ENCODE peak calls at places on chromosomes 2 and 18, in six cellular contexts. U is CD8-positive, alpha-beta memory T cell; C is psoas muscle; N is mucosa of descending colon; S is astrocyte of the cerebellum; E is astrocyte of the spinal cord. F is an unnamed sample.

GRCh38 chr2:172655091-172655837 is 80.4 kb upstream of the RAPGEF4 start:
- DNase-seq in U (no peak), C (no peak), N (no peak), S (peak; percentile 86), E (peak; percentile 91), F (peak; percentile 81)

GRCh38 chr2:170525566-170525900 is 189.6 kb upstream of the SP5 start:
- DNase-seq in U (no peak), C (peak; percentile 87), N (no peak), S (peak; percentile 96), E (peak; percentile 98), F (peak; percentile 96)

GRCh38 chr18:69490813-69491212 is 90.1 kb downstream of the DOK6 start:
- DNase-seq in U (no peak), C (no peak), N (no peak), S (peak; percentile 13), E (peak; percentile 49), F (peak; percentile 19)

GRCh38 chr2:190444954-190445353 is 36.8 kb downstream of the MFSD6 start:
- DNase-seq in U (no peak), C (no peak), N (no peak), S (no peak), E (no peak), F (no peak)

GRCh38 chr2:47512581-47513083 is 109.7 kb downstream of the MSH2 start:
- DNase-seq in U (no peak), C (no peak), N (no peak), S (no peak), E (no peak), F (no peak)

GRCh38 chr2:101124684-101125366 is 26.4 kb downstream of the TBC1D8 start:
- DNase-seq in U (no peak), C (peak; percentile 93), N (peak; percentile 64), S (no peak), E (peak; percentile 66), F (peak; percentile 73)

GRCh38 chr2:46002507-46002883 is 294.7 kb upstream of the EPAS1 start:
- DNase-seq in U (no peak), C (no peak), N (no peak), S (no peak), E (peak; percentile 25), F (no peak)

GRCh38 chr2:232200195-232200594 is 178.4 kb upstream of the ALPP start:
- DNase-seq in U (no peak), C (no peak), N (no peak), S (no peak), E (no peak), F (no peak)

GRCh38 chr2:83900859-83901258 is 558.2 kb downstream of the SUCLG1 start:
- DNase-seq in U (no peak), C (no peak), N (no peak), S (no peak), E (no peak), F (peak; percentile 1)

GRCh38 chr2:70643715-70644114 is 90.1 kb upstream of the TGFA start:
- DNase-seq in U (no peak), C (no peak), N (no peak), S (no peak), E (no peak), F (no peak)

GRCh38 chr18:12911928-12912703 is 28.1 kb upstream of the PTPN2 start:
- DNase-seq in U (no peak), C (no peak), N (no peak), S (no peak), E (no peak), F (no peak)

GRCh38 chr2:9717886-9718451 is 87.2 kb upstream of the YWHAQ start:
- DNase-seq in U (no peak), C (no peak), N (no peak), S (no peak), E (no peak), F (no peak)

GRCh38 chr2:74221604-74222299 is 23.3 kb downstream of the MTHFD2 start:
- DNase-seq in U (no peak), C (no peak), N (no peak), S (no peak), E (no peak), F (no peak)

GRCh38 chr2:129748653-129749052 is 230.8 kb upstream of the RAB6C start:
- DNase-seq in U (no peak), C (no peak), N (no peak), S (no peak), E (no peak), F (no peak)

GRCh38 chr2:224173882-224174415 is 134.9 kb upstream of the SERPINE2 start:
- DNase-seq in U (no peak), C (no peak), N (no peak), S (no peak), E (no peak), F (no peak)

GRCh38 chr2:120389036-120389391 is 43.1 kb downstream of the INHBB start:
- DNase-seq in U (no peak), C (peak; percentile 30), N (no peak), S (no peak), E (no peak), F (no peak)

GRCh38 chr2:37507703-37508102 is 163.3 kb downstream of the QPCT start:
- DNase-seq in U (no peak), C (no peak), N (no peak), S (no peak), E (no peak), F (no peak)

GRCh38 chr2:24105816-24106215 is 17.3 kb downstream of the PFN4 start:
- DNase-seq in U (no peak), C (no peak), N (no peak), S (no peak), E (no peak), F (no peak)

GRCh38 chr2:20496069-20496468 is 49.2 kb downstream of the RHOB start:
- DNase-seq in U (no peak), C (peak; percentile 86), N (no peak), S (no peak), E (peak; percentile 43), F (peak; percentile 78)

GRCh38 chr18:80176334-80177080 is 67.4 kb downstream of the ADNP2 start:
- DNase-seq in U (no peak), C (no peak), N (no peak), S (no peak), E (no peak), F (no peak)

GRCh38 chr18:80179857-80180558 is 67.3 kb downstream of the PARD6G start:
- DNase-seq in U (no peak), C (no peak), N (no peak), S (no peak), E (no peak), F (no peak)

GRCh38 chr18:80180778-80181564 is 66.3 kb downstream of the PARD6G start:
- DNase-seq in U (no peak), C (no peak), N (no peak), S (no peak), E (no peak), F (no peak)

GRCh38 chr18:80177128-80177527 is 68.1 kb downstream of the ADNP2 start:
- DNase-seq in U (no peak), C (no peak), N (no peak), S (no peak), E (no peak), F (no peak)

GRCh38 chr18:80178935-80179818 is 68.1 kb downstream of the PARD6G start:
- DNase-seq in U (no peak), C (no peak), N (no peak), S (no peak), E (no peak), F (no peak)
- H3K4me3 ChIP-seq in U (no peak overlapping the region), C (no peak overlapping the region), N (no peak overlapping the region), S (no peak overlapping the region), E (no peak overlapping the region), F (no peak overlapping the region)

DNA sequence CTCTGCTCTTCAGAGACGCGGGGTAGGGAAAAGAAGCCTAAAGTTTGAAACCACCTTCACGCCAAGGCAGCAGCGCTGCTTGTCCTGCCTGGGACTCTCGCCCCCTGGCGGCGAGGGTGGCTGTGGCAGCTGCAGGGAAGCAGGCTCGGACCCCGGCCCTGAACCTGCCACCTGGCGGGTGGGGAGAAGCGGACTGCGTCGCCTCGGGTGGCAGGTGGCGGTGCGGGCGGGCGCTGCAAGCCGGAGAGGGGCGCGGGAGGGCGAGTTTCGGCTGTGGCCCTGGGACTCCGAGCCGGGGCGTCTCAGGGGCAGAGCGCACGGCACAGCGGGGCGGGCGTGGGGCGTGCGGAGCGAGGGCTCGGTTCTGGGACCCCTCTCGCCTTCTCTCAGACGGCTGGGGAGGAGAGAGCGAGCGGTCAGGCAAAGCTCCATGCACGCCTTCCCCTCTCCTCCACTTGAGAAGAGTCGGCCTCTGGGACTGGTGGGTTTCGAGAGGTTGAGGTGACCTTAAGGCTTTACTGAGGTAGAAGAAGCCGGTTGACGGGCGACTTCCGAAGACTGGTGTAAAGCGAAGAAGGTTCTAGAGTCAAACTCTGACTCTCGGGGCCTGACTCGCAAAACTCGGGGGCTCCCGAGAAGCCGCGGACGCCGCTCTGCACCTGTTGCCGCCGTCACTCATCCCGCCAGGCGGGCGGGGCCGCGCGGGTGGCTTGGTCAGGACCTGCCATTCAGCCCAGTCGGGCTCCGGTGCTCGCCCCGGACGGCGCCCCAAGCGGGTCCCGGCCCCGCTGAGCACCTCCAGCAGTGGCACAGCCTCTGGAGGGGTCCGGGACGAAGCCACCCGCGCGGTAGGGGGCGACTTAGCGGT is 1.1 kb upstream of the BOLL start:
- DNase-seq in U (peak; percentile 28), C (peak; percentile 92), N (peak; percentile 54), S (no peak), E (no peak), F (no peak)
- H3K4me3 ChIP-seq in U (peak overlapping the region; percentile 54), C (peak overlapping the region; percentile 75), N (no peak overlapping the region), S (peak overlapping the region; percentile 35), E (peak overlapping the region; percentile 26), F (peak overlapping the region; percentile 30)

GRCh38 chr2:112625474-112626114 is 20.1 kb upstream of the SLC20A1 start:
- DNase-seq in U (no peak), C (no peak), N (no peak), S (no peak), E (no peak), F (no peak)

GRCh38 chr2:112626604-112627059 is 19.1 kb upstream of the SLC20A1 start:
- DNase-seq in U (peak; percentile 35), C (peak; percentile 75), N (peak; percentile 67), S (no peak), E (peak; percentile 81), F (peak; percentile 38)

GRCh38 chr2:112623913-112624777 is 21.6 kb upstream of the SLC20A1 start:
- DNase-seq in U (peak; percentile 58), C (peak; percentile 50), N (peak; percentile 84), S (no peak), E (peak; percentile 75), F (peak; percentile 53)

GRCh38 chr2:112621792-112622527 is 23.8 kb upstream of the SLC20A1 start:
- DNase-seq in U (no peak), C (no peak), N (no peak), S (peak; percentile 88), E (peak; percentile 87), F (peak; percentile 78)

GRCh38 chr2:112622528-112622849 is 23.2 kb upstream of the SLC20A1 start:
- DNase-seq in U (no peak), C (no peak), N (no peak), S (no peak), E (peak; percentile 81), F (peak; percentile 93)
- H3K4me3 ChIP-seq in U (no peak overlapping the region), C (no peak overlapping the region), N (no peak overlapping the region), S (no peak overlapping the region), E (no peak overlapping the region), F (no peak overlapping the region)

GRCh38 chr2:143949121-143949848 is 570.6 kb downstream of the ZEB2 start:
- DNase-seq in U (no peak), C (no peak), N (no peak), S (no peak), E (no peak), F (no peak)
- H3K4me3 ChIP-seq in U (no peak overlapping the region), C (no peak overlapping the region), N (no peak overlapping the region), S (no peak overlapping the region), E (no peak overlapping the region), F (no peak overlapping the region)

F was measured in skeletal muscle cell.